ENCODE peak calls at places on chromosomes 13 and 19, in nine cellular contexts. T is frontal cortex; X is cerebellar nuclear complex; G is NCI-H146; U is stimulated activated CD8-positive, alpha-beta memory T cell treated with anti-CD3 and anti-CD28 coated beads, Interleukin-4, amount 100 ng/mL, for 1 hour; H is mucosa of descending colon; V is activated T-helper 1 cell treated with Interleukin-2 at 50 U/mL for 16 hours; D is ACHN; W is left lung. F is an unnamed sample.

GRCh38 chr19:54631489-54631888 is 1.2 kb downstream of the LILRB1 start:
- DNase-seq in D (no peak), H (no peak), U (no peak), W (no peak), T (no peak), X (no peak), V (no peak), G (no peak), F (no peak)

GRCh38 chr13:111210945-111211469 is 95.9 kb downstream of the ARHGEF7 start:
- DNase-seq in V (no peak), T (no peak), U (no peak), G (no peak), D (no peak), H (no peak), W (no peak), X (no peak), F (no peak)

GRCh38 chr19:7076151-7076550 is 6.6 kb downstream of the ZNF557 start:
- DNase-seq in T (no peak), U (no peak), H (no peak), V (no peak), G (no peak), W (no peak), X (no peak), D (no peak), F (no peak)

GRCh38 chr19:52910648-52911047 is 12.6 kb downstream of the ZNF888 start:
- DNase-seq in U (no peak), H (no peak), G (no peak), W (no peak), D (no peak), X (no peak), T (no peak), V (no peak), F (no peak)

GRCh38 chr19:38711726-38712153 is 32.5 kb downstream of the CAPN12 start:
- DNase-seq in X (no peak), U (no peak), W (no peak), G (no peak), T (no peak), H (no peak), V (no peak), D (peak), F (peak)

GRCh38 chr19:18780081-18780480 is 11.0 kb downstream of the COMP start:
- DNase-seq in T (no peak), H (no peak), W (no peak), U (no peak), X (no peak), G (no peak), V (no peak), D (no peak), F (no peak)

GRCh38 chr13:50459046-50459445 is 384.4 kb downstream of the DLEU7 start:
- DNase-seq in U (no peak), H (no peak), D (no peak), V (no peak), X (no peak), W (no peak), G (no peak), T (no peak), F (no peak)

GRCh38 chr13:62613819-62614218 is 1198.2 kb upstream of the PCDH20 start:
- DNase-seq in U (no peak), X (no peak), G (no peak), D (no peak), T (no peak), V (no peak), W (no peak), H (no peak), F (no peak)

GRCh38 chr13:23705578-23705977 is 135.4 kb downstream of the TNFRSF19 start:
- DNase-seq in W (no peak), U (no peak), D (no peak), X (no peak), V (no peak), H (no peak), G (no peak), T (no peak), F (no peak)

GRCh38 chr19:52670046-52670445 is 31.9 kb upstream of the ZNF83 start:
- DNase-seq in G (no peak), X (no peak), H (no peak), T (no peak), V (no peak), W (no peak), U (no peak), D (no peak), F (no peak)

GRCh38 chr13:39350461-39350881 is 252.5 kb downstream of the LHFPL6 start:
- DNase-seq in U (no peak), D (no peak), W (no peak), X (peak), H (no peak), G (peak), V (no peak), T (no peak), F (no peak)

GRCh38 chr19:3610745-3611717 is 4.4 kb upstream of the TBXA2R start:
- DNase-seq in U (no peak), V (no peak), X (no peak), T (no peak), W (peak), H (no peak), G (no peak), D (no peak), F (no peak)

GRCh38 chr19:27752530-27753184 is 1460.3 kb downstream of the UQCRFS1 start:
- DNase-seq in T (no peak), W (no peak), V (no peak), D (no peak), X (no peak), G (no peak), U (no peak), H (no peak), F (no peak)

GRCh38 chr19:16143399-16144215 is at the start of gene HSH2D:
- DNase-seq in G (peak), U (peak), W (peak), T (no peak), V (peak), H (peak), X (no peak), D (no peak), F (peak)

GRCh38 chr13:33610471-33611015 is 207.4 kb upstream of the RFC3 start:
- DNase-seq in H (peak), U (no peak), W (no peak), T (peak), G (peak), X (no peak), V (peak), D (no peak), F (peak)

GRCh38 chr13:48769107-48769704 is 115.5 kb downstream of the CYSLTR2 start:
- DNase-seq in X (no peak), H (no peak), U (peak), W (no peak), V (peak), D (peak), G (peak), T (peak), F (peak)

GRCh38 chr19:11421607-11422098 is 2.5 kb upstream of the RGL3 start:
- DNase-seq in W (peak), V (no peak), H (peak), D (no peak), X (no peak), T (peak), G (peak), U (no peak), F (peak)

GRCh38 chr19:14906711-14907110 is 20.8 kb upstream of the OR7A17 start:
- DNase-seq in H (no peak), W (no peak), V (no peak), X (no peak), U (no peak), G (no peak), D (no peak), T (no peak), F (no peak)

GRCh38 chr19:28618504-28618903 is 594.4 kb downstream of the UQCRFS1 start:
- DNase-seq in U (no peak), G (no peak), T (no peak), X (no peak), V (no peak), H (no peak), D (no peak), W (no peak), F (no peak)

GRCh38 chr19:29673451-29674371 is 8.4 kb downstream of the PLEKHF1 start:
- DNase-seq in D (no peak), V (no peak), X (no peak), U (no peak), H (peak), G (no peak), T (no peak), W (peak), F (no peak)

GRCh38 chr19:8724276-8724675 is 2.8 kb downstream of the OR2Z1 start:
- DNase-seq in V (no peak), D (no peak), T (no peak), W (no peak), G (no peak), H (no peak), X (no peak), U (no peak), F (no peak)

GRCh38 chr19:5041168-5042038 is 72.5 kb downstream of the KDM4B start:
- DNase-seq in W (no peak), U (no peak), G (no peak), T (no peak), D (no peak), H (no peak), X (no peak), V (no peak), F (no peak)

GRCh38 chr19:40798997-40799557 is at the start of gene EGLN2:
- DNase-seq in H (no peak), T (no peak), X (no peak), W (no peak), V (no peak), D (no peak), G (peak), U (no peak), F (no peak)

GRCh38 chr19:40285353-40286234 is 449 bp upstream of the AKT2 start:
- DNase-seq in V (peak), H (peak), U (peak), W (peak), G (peak), X (peak), D (peak), T (peak), F (peak)

GRCh38 chr19:57803594-57804325 is 11.0 kb downstream of the ZNF552 start:
- DNase-seq in T (peak), G (peak), X (no peak), W (no peak), U (no peak), H (peak), D (peak), V (no peak), F (no peak)

GRCh38 chr13:91056746-91057145 is 290.7 kb upstream of the MIR17HG start:
- DNase-seq in W (no peak), U (no peak), T (no peak), G (no peak), D (no peak), H (no peak), X (no peak), V (no peak), F (no peak)

GRCh38 chr13:97264663-97265062 is 42.5 kb downstream of the MBNL2 start:
- DNase-seq in X (no peak), W (no peak), D (no peak), U (no peak), V (no peak), H (no peak), T (no peak), G (no peak), F (no peak)

GRCh38 chr13:42176286-42176685 is 95.7 kb upstream of the AKAP11 start:
- DNase-seq in G (no peak), V (no peak), W (no peak), D (no peak), X (no peak), U (no peak), H (no peak), T (no peak), F (no peak)

GRCh38 chr19:49887653-49888477 is 8.8 kb downstream of the IL4I1 start:
- DNase-seq in U (no peak), G (peak), W (no peak), D (no peak), T (no peak), V (no peak), H (no peak), X (no peak), F (no peak)

GRCh38 chr13:39347926-39348901 is 254.8 kb downstream of the LHFPL6 start:
- DNase-seq in H (no peak), G (peak), V (no peak), T (no peak), X (no peak), D (no peak), U (no peak), W (no peak), F (peak)

GRCh38 chr13:45662122-45662521 is 40.0 kb upstream of the CBY2 start:
- DNase-seq in G (no peak), V (no peak), W (no peak), H (no peak), U (no peak), D (no peak), T (no peak), X (no peak), F (no peak)

GRCh38 chr19:4077800-4078683 is 11.3 kb upstream of the ZBTB7A start:
- DNase-seq in D (peak), G (peak), H (peak), V (no peak), T (no peak), X (no peak), U (no peak), W (peak), F (peak)

GRCh38 chr13:48826039-48826438 is 149.7 kb upstream of the FNDC3A start:
- DNase-seq in T (no peak), V (no peak), D (no peak), H (no peak), U (no peak), G (no peak), W (no peak), X (no peak), F (no peak)